ENCODE peak calls at places on chromosomes 11 and 22, in seven cellular contexts. One of them, this sample, is unnamed.
A peak's percentile ranks its signal among the peaks of the same experiment; 100 is the strongest.

GRCh38 chr11:6404341-6405038 is 14.2 kb downstream of the SMPD1 start:
- DNase-seq in stimulated activated CD8-positive, alpha-beta memory T cell treated with anti-CD3 and anti-CD28 coated beads, Interleukin-7, amount 100 ng/mL, for 1 hour: no peak
- DNase-seq in T-cell: no peak
- DNase-seq in neuronal stem cell: no peak
- DNase-seq in naive B cell: no peak
- DNase-seq in stimulated activated CD4-positive, alpha-beta T cell treated with anti-CD3 and anti-CD28 coated beads, Interleukin-2, amount 100 ng/mL, for 48 hours: no peak
- DNase-seq in nephron progenitor cell: no peak
- DNase-seq in this sample: no peak

GRCh38 chr11:63952570-63952969 is 13.8 kb downstream of the NAA40 start:
- DNase-seq in stimulated activated CD8-positive, alpha-beta memory T cell treated with anti-CD3 and anti-CD28 coated beads, Interleukin-7, amount 100 ng/mL, for 1 hour: no peak
- DNase-seq in T-cell: no peak
- DNase-seq in neuronal stem cell: no peak
- DNase-seq in naive B cell: no peak
- DNase-seq in stimulated activated CD4-positive, alpha-beta T cell treated with anti-CD3 and anti-CD28 coated beads, Interleukin-2, amount 100 ng/mL, for 48 hours: no peak
- DNase-seq in nephron progenitor cell: no peak
- DNase-seq in this sample: no peak

GRCh38 chr11:129372609-129373488 is 2.8 kb upstream of the BARX2 start:
- DNase-seq in stimulated activated CD8-positive, alpha-beta memory T cell treated with anti-CD3 and anti-CD28 coated beads, Interleukin-7, amount 100 ng/mL, for 1 hour: no peak
- DNase-seq in T-cell: no peak
- DNase-seq in neuronal stem cell: peak; percentile 31
- DNase-seq in naive B cell: no peak
- DNase-seq in stimulated activated CD4-positive, alpha-beta T cell treated with anti-CD3 and anti-CD28 coated beads, Interleukin-2, amount 100 ng/mL, for 48 hours: no peak
- DNase-seq in nephron progenitor cell: peak; percentile 52
- DNase-seq in this sample: peak; percentile 13

GRCh38 chr22:18156878-18157713 is 7.1 kb downstream of the USP18 start:
- DNase-seq in stimulated activated CD8-positive, alpha-beta memory T cell treated with anti-CD3 and anti-CD28 coated beads, Interleukin-7, amount 100 ng/mL, for 1 hour: no peak
- DNase-seq in T-cell: peak; percentile 15
- DNase-seq in neuronal stem cell: peak; percentile 76
- DNase-seq in naive B cell: no peak
- DNase-seq in stimulated activated CD4-positive, alpha-beta T cell treated with anti-CD3 and anti-CD28 coated beads, Interleukin-2, amount 100 ng/mL, for 48 hours: peak; percentile 62
- DNase-seq in nephron progenitor cell: peak; percentile 79
- DNase-seq in this sample: no peak

GRCh38 chr11:16669799-16670415 is 68.5 kb upstream of the C11orf58 start:
- DNase-seq in stimulated activated CD8-positive, alpha-beta memory T cell treated with anti-CD3 and anti-CD28 coated beads, Interleukin-7, amount 100 ng/mL, for 1 hour: no peak
- DNase-seq in T-cell: no peak
- DNase-seq in neuronal stem cell: no peak
- DNase-seq in naive B cell: no peak
- DNase-seq in stimulated activated CD4-positive, alpha-beta T cell treated with anti-CD3 and anti-CD28 coated beads, Interleukin-2, amount 100 ng/mL, for 48 hours: no peak
- DNase-seq in nephron progenitor cell: no peak
- DNase-seq in this sample: no peak

GRCh38 chr11:65429724-65430405 is 7.3 kb downstream of the NEAT1 start:
- DNase-seq in stimulated activated CD8-positive, alpha-beta memory T cell treated with anti-CD3 and anti-CD28 coated beads, Interleukin-7, amount 100 ng/mL, for 1 hour: no peak
- DNase-seq in T-cell: peak; percentile 35
- DNase-seq in neuronal stem cell: no peak
- DNase-seq in naive B cell: no peak
- DNase-seq in stimulated activated CD4-positive, alpha-beta T cell treated with anti-CD3 and anti-CD28 coated beads, Interleukin-2, amount 100 ng/mL, for 48 hours: no peak
- DNase-seq in nephron progenitor cell: no peak
- DNase-seq in this sample: peak; percentile 56

GRCh38 chr11:111417011-111417765 is 38.1 kb upstream of the POU2AF1 start:
- DNase-seq in stimulated activated CD8-positive, alpha-beta memory T cell treated with anti-CD3 and anti-CD28 coated beads, Interleukin-7, amount 100 ng/mL, for 1 hour: no peak
- DNase-seq in T-cell: no peak
- DNase-seq in neuronal stem cell: no peak
- DNase-seq in naive B cell: peak; percentile 85
- DNase-seq in stimulated activated CD4-positive, alpha-beta T cell treated with anti-CD3 and anti-CD28 coated beads, Interleukin-2, amount 100 ng/mL, for 48 hours: no peak
- DNase-seq in nephron progenitor cell: no peak
- DNase-seq in this sample: peak; percentile 77

GRCh38 chr22:43796567-43796966 is 15.5 kb downstream of the EFCAB6 start:
- DNase-seq in stimulated activated CD8-positive, alpha-beta memory T cell treated with anti-CD3 and anti-CD28 coated beads, Interleukin-7, amount 100 ng/mL, for 1 hour: no peak
- DNase-seq in T-cell: no peak
- DNase-seq in neuronal stem cell: peak; percentile 18
- DNase-seq in naive B cell: no peak
- DNase-seq in stimulated activated CD4-positive, alpha-beta T cell treated with anti-CD3 and anti-CD28 coated beads, Interleukin-2, amount 100 ng/mL, for 48 hours: no peak
- DNase-seq in nephron progenitor cell: no peak
- DNase-seq in this sample: no peak

GRCh38 chr22:42844756-42845155 is 12.3 kb downstream of the ARFGAP3 start:
- DNase-seq in stimulated activated CD8-positive, alpha-beta memory T cell treated with anti-CD3 and anti-CD28 coated beads, Interleukin-7, amount 100 ng/mL, for 1 hour: no peak
- DNase-seq in T-cell: no peak
- DNase-seq in neuronal stem cell: no peak
- DNase-seq in naive B cell: no peak
- DNase-seq in stimulated activated CD4-positive, alpha-beta T cell treated with anti-CD3 and anti-CD28 coated beads, Interleukin-2, amount 100 ng/mL, for 48 hours: no peak
- DNase-seq in nephron progenitor cell: no peak
- DNase-seq in this sample: no peak

GRCh38 chr11:105468154-105468553 is 141.7 kb upstream of the GRIA4 start:
- DNase-seq in stimulated activated CD8-positive, alpha-beta memory T cell treated with anti-CD3 and anti-CD28 coated beads, Interleukin-7, amount 100 ng/mL, for 1 hour: no peak
- DNase-seq in T-cell: no peak
- DNase-seq in neuronal stem cell: no peak
- DNase-seq in naive B cell: no peak
- DNase-seq in stimulated activated CD4-positive, alpha-beta T cell treated with anti-CD3 and anti-CD28 coated beads, Interleukin-2, amount 100 ng/mL, for 48 hours: no peak
- DNase-seq in nephron progenitor cell: no peak
- DNase-seq in this sample: no peak

GRCh38 chr11:2886191-2886894 is 768 bp upstream of the CDKN1C start:
- DNase-seq in stimulated activated CD8-positive, alpha-beta memory T cell treated with anti-CD3 and anti-CD28 coated beads, Interleukin-7, amount 100 ng/mL, for 1 hour: no peak
- DNase-seq in T-cell: no peak
- DNase-seq in neuronal stem cell: peak; percentile 71
- DNase-seq in naive B cell: peak; percentile 30
- DNase-seq in stimulated activated CD4-positive, alpha-beta T cell treated with anti-CD3 and anti-CD28 coated beads, Interleukin-2, amount 100 ng/mL, for 48 hours: no peak
- DNase-seq in nephron progenitor cell: peak; percentile 73
- DNase-seq in this sample: no peak

GRCh38 chr11:128346808-128347207 is 240.6 kb downstream of the ETS1 start:
- DNase-seq in stimulated activated CD8-positive, alpha-beta memory T cell treated with anti-CD3 and anti-CD28 coated beads, Interleukin-7, amount 100 ng/mL, for 1 hour: no peak
- DNase-seq in T-cell: no peak
- DNase-seq in neuronal stem cell: no peak
- DNase-seq in naive B cell: no peak
- DNase-seq in stimulated activated CD4-positive, alpha-beta T cell treated with anti-CD3 and anti-CD28 coated beads, Interleukin-2, amount 100 ng/mL, for 48 hours: no peak
- DNase-seq in nephron progenitor cell: no peak
- DNase-seq in this sample: no peak

GRCh38 chr11:113404859-113405430 is 17.4 kb downstream of the ANKK1 start:
- DNase-seq in stimulated activated CD8-positive, alpha-beta memory T cell treated with anti-CD3 and anti-CD28 coated beads, Interleukin-7, amount 100 ng/mL, for 1 hour: no peak
- DNase-seq in T-cell: no peak
- DNase-seq in neuronal stem cell: no peak
- DNase-seq in naive B cell: no peak
- DNase-seq in stimulated activated CD4-positive, alpha-beta T cell treated with anti-CD3 and anti-CD28 coated beads, Interleukin-2, amount 100 ng/mL, for 48 hours: no peak
- DNase-seq in nephron progenitor cell: no peak
- DNase-seq in this sample: no peak

GRCh38 chr11:30546334-30546733 is 39.8 kb downstream of the MPPED2 start:
- DNase-seq in stimulated activated CD8-positive, alpha-beta memory T cell treated with anti-CD3 and anti-CD28 coated beads, Interleukin-7, amount 100 ng/mL, for 1 hour: no peak
- DNase-seq in T-cell: no peak
- DNase-seq in neuronal stem cell: no peak
- DNase-seq in naive B cell: no peak
- DNase-seq in stimulated activated CD4-positive, alpha-beta T cell treated with anti-CD3 and anti-CD28 coated beads, Interleukin-2, amount 100 ng/mL, for 48 hours: no peak
- DNase-seq in nephron progenitor cell: no peak
- DNase-seq in this sample: no peak

GRCh38 chr22:25929479-25929878 is 187.5 kb downstream of the MYO18B start:
- DNase-seq in stimulated activated CD8-positive, alpha-beta memory T cell treated with anti-CD3 and anti-CD28 coated beads, Interleukin-7, amount 100 ng/mL, for 1 hour: no peak
- DNase-seq in T-cell: no peak
- DNase-seq in neuronal stem cell: no peak
- DNase-seq in naive B cell: no peak
- DNase-seq in stimulated activated CD4-positive, alpha-beta T cell treated with anti-CD3 and anti-CD28 coated beads, Interleukin-2, amount 100 ng/mL, for 48 hours: no peak
- DNase-seq in nephron progenitor cell: no peak
- DNase-seq in this sample: no peak

GRCh38 chr11:7591992-7592391 is 78.2 kb downstream of the PPFIBP2 start:
- DNase-seq in stimulated activated CD8-positive, alpha-beta memory T cell treated with anti-CD3 and anti-CD28 coated beads, Interleukin-7, amount 100 ng/mL, for 1 hour: no peak
- DNase-seq in T-cell: no peak
- DNase-seq in neuronal stem cell: no peak
- DNase-seq in naive B cell: no peak
- DNase-seq in stimulated activated CD4-positive, alpha-beta T cell treated with anti-CD3 and anti-CD28 coated beads, Interleukin-2, amount 100 ng/mL, for 48 hours: no peak
- DNase-seq in nephron progenitor cell: no peak
- DNase-seq in this sample: no peak

GRCh38 chr11:116725434-116726221 is 47.2 kb downstream of the BUD13 start:
- DNase-seq in stimulated activated CD8-positive, alpha-beta memory T cell treated with anti-CD3 and anti-CD28 coated beads, Interleukin-7, amount 100 ng/mL, for 1 hour: no peak
- DNase-seq in T-cell: no peak
- DNase-seq in neuronal stem cell: no peak
- DNase-seq in naive B cell: no peak
- DNase-seq in stimulated activated CD4-positive, alpha-beta T cell treated with anti-CD3 and anti-CD28 coated beads, Interleukin-2, amount 100 ng/mL, for 48 hours: no peak
- DNase-seq in nephron progenitor cell: peak; percentile 27
- DNase-seq in this sample: no peak

This sample was measured in GM06990.